ENCODE peak calls at places on chromosomes 13 and 19, in six cellular contexts. One of them, this sample, is unnamed. For H3K27me3, the result is how much of the 10 kb centered on the place peaks cover.

GRCh38 chr19:52442179-52442578 is 11.2 kb upstream of the ZNF578 start:
- DNase-seq in thoracic aorta: no peak
- DNase-seq in upper lobe of right lung: no peak
- DNase-seq in CD8-positive, alpha-beta T cell: no peak
- DNase-seq in BJ: no peak
- DNase-seq in mammary epithelial cell: no peak
- DNase-seq in this sample: no peak

GRCh38 chr13:79663977-79664636 is 183.2 kb downstream of the NDFIP2 start:
- DNase-seq in thoracic aorta: no peak
- DNase-seq in upper lobe of right lung: no peak
- DNase-seq in CD8-positive, alpha-beta T cell: no peak
- DNase-seq in BJ: no peak
- DNase-seq in mammary epithelial cell: no peak
- DNase-seq in this sample: no peak

GRCh38 chr19:50703915-50704548 is 15.6 kb downstream of the SHANK1 start:
- DNase-seq in thoracic aorta: no peak
- DNase-seq in upper lobe of right lung: no peak
- DNase-seq in CD8-positive, alpha-beta T cell: no peak
- DNase-seq in BJ: no peak
- DNase-seq in mammary epithelial cell: no peak
- DNase-seq in this sample: no peak

GRCh38 chr13:59494560-59494970 is 669.2 kb downstream of the DIAPH3 start:
- DNase-seq in thoracic aorta: no peak
- DNase-seq in upper lobe of right lung: no peak
- DNase-seq in CD8-positive, alpha-beta T cell: no peak
- DNase-seq in BJ: peak
- DNase-seq in mammary epithelial cell: no peak
- DNase-seq in this sample: no peak

GRCh38 chr13:30125422-30126073 is 181.8 kb downstream of the KATNAL1 start:
- DNase-seq in thoracic aorta: no peak
- DNase-seq in upper lobe of right lung: no peak
- DNase-seq in CD8-positive, alpha-beta T cell: no peak
- DNase-seq in BJ: peak
- DNase-seq in mammary epithelial cell: peak
- DNase-seq in this sample: no peak

GRCh38 chr13:41467546-41467945 is 10.2 kb downstream of the RGCC start:
- DNase-seq in thoracic aorta: no peak
- DNase-seq in upper lobe of right lung: no peak
- DNase-seq in CD8-positive, alpha-beta T cell: no peak
- DNase-seq in BJ: no peak
- DNase-seq in mammary epithelial cell: no peak
- DNase-seq in this sample: no peak

GRCh38 chr13:90154311-90154960 is 1193.1 kb upstream of the MIR17HG start:
- DNase-seq in thoracic aorta: no peak
- DNase-seq in upper lobe of right lung: no peak
- DNase-seq in CD8-positive, alpha-beta T cell: no peak
- DNase-seq in BJ: no peak
- DNase-seq in mammary epithelial cell: peak
- DNase-seq in this sample: no peak

GRCh38 chr19:39078436-39079200 is 5.5 kb upstream of the ACP7 start:
- DNase-seq in thoracic aorta: no peak
- DNase-seq in upper lobe of right lung: no peak
- DNase-seq in CD8-positive, alpha-beta T cell: no peak
- DNase-seq in BJ: peak
- DNase-seq in mammary epithelial cell: peak
- DNase-seq in this sample: no peak

GRCh38 chr13:100881291-100881864 is 206.8 kb upstream of the TMTC4 start:
- DNase-seq in thoracic aorta: no peak
- DNase-seq in upper lobe of right lung: no peak
- DNase-seq in CD8-positive, alpha-beta T cell: no peak
- DNase-seq in BJ: no peak
- DNase-seq in mammary epithelial cell: no peak
- DNase-seq in this sample: no peak

GRCh38 chr19:43809762-43810696 is 7.8 kb upstream of the LYPD5 start:
- DNase-seq in thoracic aorta: no peak
- DNase-seq in upper lobe of right lung: no peak
- DNase-seq in CD8-positive, alpha-beta T cell: no peak
- DNase-seq in BJ: no peak
- DNase-seq in mammary epithelial cell: peak
- DNase-seq in this sample: peak

GRCh38 chr19:55550321-55550650 is 4.9 kb upstream of the SBK3 start:
- DNase-seq in thoracic aorta: no peak
- DNase-seq in upper lobe of right lung: no peak
- DNase-seq in CD8-positive, alpha-beta T cell: no peak
- DNase-seq in BJ: no peak
- DNase-seq in mammary epithelial cell: no peak
- DNase-seq in this sample: no peak

GRCh38 chr19:55552620-55553019 is 7.3 kb upstream of the SBK3 start:
- DNase-seq in thoracic aorta: no peak
- DNase-seq in upper lobe of right lung: no peak
- DNase-seq in CD8-positive, alpha-beta T cell: no peak
- DNase-seq in BJ: peak
- DNase-seq in mammary epithelial cell: peak
- DNase-seq in this sample: no peak

GRCh38 chr19:55552206-55552605 is 6.9 kb upstream of the SBK3 start:
- DNase-seq in thoracic aorta: no peak
- DNase-seq in upper lobe of right lung: no peak
- DNase-seq in CD8-positive, alpha-beta T cell: no peak
- DNase-seq in BJ: no peak
- DNase-seq in mammary epithelial cell: peak
- DNase-seq in this sample: no peak

GRCh38 chr19:55546822-55547614 is 1.7 kb upstream of the SBK3 start:
- DNase-seq in thoracic aorta: peak
- DNase-seq in upper lobe of right lung: peak
- DNase-seq in CD8-positive, alpha-beta T cell: no peak
- DNase-seq in BJ: peak
- DNase-seq in mammary epithelial cell: peak
- DNase-seq in this sample: no peak

DNA sequence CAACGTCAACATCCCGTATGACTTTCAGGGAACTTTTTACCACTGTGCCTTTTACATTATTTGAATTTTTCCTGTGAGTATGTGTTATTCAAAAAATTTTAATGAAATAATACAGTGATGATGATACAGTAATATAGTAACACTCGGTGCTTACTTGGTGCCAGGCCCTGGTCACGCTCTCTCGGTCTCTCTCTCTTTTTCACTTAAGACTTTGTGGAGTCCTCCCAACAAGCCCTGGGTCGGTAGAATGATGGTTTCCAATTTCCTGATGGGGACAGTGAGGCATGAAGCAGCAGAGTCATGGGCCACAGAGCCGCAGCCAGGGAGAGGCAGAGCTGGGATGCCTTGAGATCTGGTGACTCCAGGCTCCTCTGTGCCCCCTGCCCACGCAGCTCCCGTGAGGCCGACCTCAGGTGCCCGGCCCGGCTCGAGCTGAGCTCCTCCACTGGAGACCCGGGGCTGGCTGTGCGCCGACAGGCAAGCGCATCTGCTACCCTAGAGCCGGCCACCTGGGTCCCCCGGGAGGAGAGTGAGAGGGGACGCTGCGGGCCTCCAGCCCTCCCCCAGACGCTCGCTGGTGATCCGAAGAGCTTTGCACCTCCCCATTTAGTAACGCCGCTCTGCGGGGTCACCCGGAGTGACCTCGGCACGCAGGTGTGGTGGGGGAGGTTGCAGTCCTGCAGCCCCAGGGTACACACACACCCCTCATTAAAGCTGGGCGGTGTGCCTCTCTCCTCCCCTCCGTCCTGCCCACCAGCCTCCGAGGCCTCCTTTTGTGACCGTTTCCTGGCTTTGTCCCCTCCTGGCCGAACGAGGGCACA is 4.4 kb upstream of the SBK3 start:
- DNase-seq in thoracic aorta: no peak
- DNase-seq in upper lobe of right lung: no peak
- DNase-seq in CD8-positive, alpha-beta T cell: no peak
- DNase-seq in BJ: peak
- DNase-seq in mammary epithelial cell: peak
- DNase-seq in this sample: no peak
- H3K4me3 ChIP-seq in thoracic aorta: peak
- H3K4me3 ChIP-seq in upper lobe of right lung: no peak
- H3K4me3 ChIP-seq in CD8-positive, alpha-beta T cell: no peak
- H3K4me3 ChIP-seq in BJ: peak
- H3K4me3 ChIP-seq in mammary epithelial cell: peak
- H3K4me3 ChIP-seq in this sample: no peak

GRCh38 chr19:13135068-13136062 is 14.8 kb downstream of the STX10 start:
- DNase-seq in thoracic aorta: no peak
- DNase-seq in upper lobe of right lung: no peak
- DNase-seq in CD8-positive, alpha-beta T cell: no peak
- DNase-seq in BJ: no peak
- DNase-seq in mammary epithelial cell: no peak
- DNase-seq in this sample: no peak

GRCh38 chr19:13139633-13140311 is 10.4 kb downstream of the STX10 start:
- DNase-seq in thoracic aorta: no peak
- DNase-seq in upper lobe of right lung: no peak
- DNase-seq in CD8-positive, alpha-beta T cell: no peak
- DNase-seq in BJ: no peak
- DNase-seq in mammary epithelial cell: no peak
- DNase-seq in this sample: no peak

GRCh38 chr19:13137290-13137794 is 12.8 kb downstream of the STX10 start:
- DNase-seq in thoracic aorta: no peak
- DNase-seq in upper lobe of right lung: no peak
- DNase-seq in CD8-positive, alpha-beta T cell: no peak
- DNase-seq in BJ: no peak
- DNase-seq in mammary epithelial cell: no peak
- DNase-seq in this sample: no peak

GRCh38 chr19:13138916-13139198 is 11.3 kb downstream of the STX10 start:
- DNase-seq in thoracic aorta: no peak
- DNase-seq in upper lobe of right lung: no peak
- DNase-seq in CD8-positive, alpha-beta T cell: no peak
- DNase-seq in BJ: no peak
- DNase-seq in mammary epithelial cell: no peak
- DNase-seq in this sample: no peak

GRCh38 chr19:13138171-13138915 is 11.8 kb downstream of the STX10 start:
- DNase-seq in thoracic aorta: no peak
- DNase-seq in upper lobe of right lung: no peak
- DNase-seq in CD8-positive, alpha-beta T cell: no peak
- DNase-seq in BJ: no peak
- DNase-seq in mammary epithelial cell: no peak
- DNase-seq in this sample: no peak
- TF ChIP-seq CTCF in thoracic aorta: no peak
- TF ChIP-seq CTCF in upper lobe of right lung: no peak
- TF ChIP-seq CTCF in CD8-positive, alpha-beta T cell: no peak
- TF ChIP-seq CTCF in BJ: no peak
- TF ChIP-seq CTCF in mammary epithelial cell: no peak
- TF ChIP-seq CTCF in this sample: no peak

GRCh38 chr13:110312669-110313031 is 5.6 kb downstream of the COL4A2 start:
- DNase-seq in thoracic aorta: no peak
- DNase-seq in upper lobe of right lung: no peak
- DNase-seq in CD8-positive, alpha-beta T cell: no peak
- DNase-seq in BJ: peak
- DNase-seq in mammary epithelial cell: peak
- DNase-seq in this sample: no peak

GRCh38 chr13:110311721-110312668 is 4.9 kb downstream of the COL4A2 start:
- DNase-seq in thoracic aorta: no peak
- DNase-seq in upper lobe of right lung: no peak
- DNase-seq in CD8-positive, alpha-beta T cell: no peak
- DNase-seq in BJ: no peak
- DNase-seq in mammary epithelial cell: no peak
- DNase-seq in this sample: no peak

GRCh38 chr13:110309159-110309476 is 2.0 kb downstream of the COL4A2 start:
- DNase-seq in thoracic aorta: no peak
- DNase-seq in upper lobe of right lung: no peak
- DNase-seq in CD8-positive, alpha-beta T cell: no peak
- DNase-seq in BJ: no peak
- DNase-seq in mammary epithelial cell: no peak
- DNase-seq in this sample: no peak

GRCh38 chr13:110309661-110310524 is 2.8 kb downstream of the COL4A2 start:
- DNase-seq in thoracic aorta: no peak
- DNase-seq in upper lobe of right lung: no peak
- DNase-seq in CD8-positive, alpha-beta T cell: no peak
- DNase-seq in BJ: no peak
- DNase-seq in mammary epithelial cell: no peak
- DNase-seq in this sample: no peak

DNA sequence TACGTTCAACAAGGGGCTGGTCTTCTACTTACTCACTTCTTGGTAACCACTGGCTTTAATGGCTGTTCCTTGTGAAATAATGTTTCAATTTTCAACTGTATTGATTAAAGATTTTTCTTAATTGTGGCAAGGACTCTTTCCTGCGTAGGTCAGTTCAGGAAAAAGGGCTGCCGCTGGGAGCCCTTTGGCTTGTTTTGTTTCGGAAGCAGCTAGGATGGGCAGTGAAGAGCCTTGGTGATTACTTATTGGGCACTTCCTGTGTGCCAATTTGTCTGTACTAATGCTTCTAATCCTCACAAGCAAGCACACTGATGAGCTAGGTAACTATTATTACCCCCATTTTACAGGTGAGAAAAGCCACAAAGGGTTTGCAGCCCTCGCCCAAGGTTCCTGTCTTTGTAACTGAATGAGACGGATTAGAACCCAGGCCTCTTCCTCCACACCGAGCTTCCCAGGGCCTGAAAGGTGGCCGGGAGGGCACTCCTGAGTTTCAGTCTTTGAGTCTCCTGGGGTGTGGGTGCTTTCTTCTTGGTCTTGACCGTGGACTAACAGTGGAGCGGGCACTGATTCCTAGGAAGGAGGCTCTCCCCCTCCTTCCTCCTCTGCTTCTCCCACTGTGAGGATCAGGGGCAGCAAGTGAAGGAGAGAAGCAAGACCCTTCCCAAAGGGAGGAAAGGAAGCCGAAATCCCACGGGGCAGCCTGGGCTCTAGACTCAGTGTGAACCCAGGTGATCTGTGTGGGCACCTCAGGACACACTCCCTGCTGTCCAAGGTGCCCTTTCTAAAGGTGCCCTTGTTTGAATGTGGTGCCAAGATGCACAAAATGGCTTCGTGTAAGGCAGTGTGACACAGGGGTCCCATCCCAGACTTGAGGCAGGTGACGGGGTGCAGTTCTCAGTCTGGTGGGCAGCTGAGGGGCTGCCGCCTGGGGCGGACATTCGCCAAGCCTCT is 3.7 kb downstream of the COL4A2 start:
- DNase-seq in thoracic aorta: no peak
- DNase-seq in upper lobe of right lung: no peak
- DNase-seq in CD8-positive, alpha-beta T cell: no peak
- DNase-seq in BJ: no peak
- DNase-seq in mammary epithelial cell: no peak
- DNase-seq in this sample: no peak
- H3K27me3 ChIP-seq in thoracic aorta: under half
- H3K27me3 ChIP-seq in upper lobe of right lung: under half
- H3K27me3 ChIP-seq in CD8-positive, alpha-beta T cell: under half
- H3K27me3 ChIP-seq in BJ: under half
- H3K27me3 ChIP-seq in mammary epithelial cell: under half
- H3K27me3 ChIP-seq in this sample: under half

DNA sequence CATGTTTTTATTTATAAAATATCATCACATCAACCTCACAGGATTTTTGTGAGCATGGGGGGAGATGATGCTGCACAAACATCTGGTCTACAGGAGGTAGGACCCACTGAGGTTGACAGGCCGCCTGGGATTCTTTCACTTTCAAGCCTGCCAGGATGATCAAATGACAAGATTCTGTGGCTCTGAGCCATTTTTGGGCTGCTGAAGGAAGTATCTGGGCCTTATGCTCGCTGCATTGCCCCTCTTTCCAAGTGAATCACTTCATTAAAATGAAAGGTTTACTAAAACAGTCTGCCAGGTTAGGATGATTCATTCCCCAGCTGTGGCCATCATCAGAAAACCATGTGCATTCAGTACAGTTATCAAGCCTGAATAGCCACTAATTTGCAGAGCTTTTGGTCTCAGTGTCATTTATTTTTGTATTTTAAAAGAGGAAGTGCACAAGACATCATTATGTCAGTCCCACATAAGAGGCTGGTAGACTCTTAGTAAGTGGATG is 34.4 kb downstream of the STARD13 start:
- DNase-seq in thoracic aorta: peak
- DNase-seq in upper lobe of right lung: no peak
- DNase-seq in CD8-positive, alpha-beta T cell: no peak
- DNase-seq in BJ: peak
- DNase-seq in mammary epithelial cell: peak
- DNase-seq in this sample: peak
- H3K4me3 ChIP-seq in thoracic aorta: peak
- H3K4me3 ChIP-seq in upper lobe of right lung: no peak
- H3K4me3 ChIP-seq in CD8-positive, alpha-beta T cell: no peak
- H3K4me3 ChIP-seq in BJ: no peak
- H3K4me3 ChIP-seq in mammary epithelial cell: peak
- H3K4me3 ChIP-seq in this sample: no peak

This sample was measured in GM06990.